ENCODE peak calls at places on chromosome 1, in six cellular contexts. L is WERI-Rb-1; T is mammary epithelial cell; X is effector memory CD4-positive, alpha-beta T cell; Q is fibroblast of lung; G is uterus. F is an unnamed sample.

GRCh38 chr1:29145739-29146437 is 22.2 kb upstream of the TMEM200B start:
- DNase-seq in L (no peak), T (no peak), X (no peak), Q (peak; percentile 72), G (no peak), F (no peak)

GRCh38 chr1:55974714-55975441 is 604.5 kb downstream of the PLPP3 start:
- DNase-seq in L (no peak), T (no peak), X (no peak), Q (peak; percentile 57), G (no peak), F (no peak)

GRCh38 chr1:156898151-156898550 is 4.6 kb downstream of the PEAR1 start:
- DNase-seq in L (no peak), T (no peak), X (no peak), Q (peak; percentile 68), G (peak; percentile 60), F (no peak)

GRCh38 chr1:110647254-110647891 is 27.4 kb downstream of the KCNA3 start:
- DNase-seq in L (no peak), T (no peak), X (no peak), Q (peak; percentile 96), G (no peak), F (no peak)

GRCh38 chr1:239418683-239419082 is 32.3 kb downstream of the CHRM3 start:
- DNase-seq in L (peak; percentile 20), T (no peak), X (no peak), Q (no peak), G (no peak), F (no peak)

GRCh38 chr1:226641671-226642231 is 93.2 kb downstream of the STUM start:
- DNase-seq in L (no peak), T (no peak), X (no peak), Q (no peak), G (peak; percentile 21), F (no peak)

GRCh38 chr1:246805135-246805716 is 81.0 kb downstream of the SCCPDH start:
- DNase-seq in L (no peak), T (no peak), X (no peak), Q (no peak), G (no peak), F (no peak)

GRCh38 chr1:1236945-1237873 is 5.2 kb downstream of the B3GALT6 start:
- DNase-seq in L (no peak), T (no peak), X (no peak), Q (no peak), G (no peak), F (no peak)

GRCh38 chr1:46735708-46736324 is 16.9 kb upstream of the EFCAB14 start:
- DNase-seq in L (no peak), T (peak; percentile 61), X (no peak), Q (peak; percentile 65), G (no peak), F (no peak)

GRCh38 chr1:8374812-8375211 is 56.9 kb downstream of the SLC45A1 start:
- DNase-seq in L (peak; percentile 74), T (peak; percentile 46), X (no peak), Q (peak; percentile 63), G (peak; percentile 21), F (no peak)

GRCh38 chr1:170881268-170882265 is 53.8 kb upstream of the MROH9 start:
- DNase-seq in L (no peak), T (peak; percentile 12), X (no peak), Q (peak; percentile 72), G (peak; percentile 13), F (no peak)

GRCh38 chr1:16006010-16006409 is 2.0 kb downstream of the SRARP start:
- DNase-seq in L (no peak), T (no peak), X (no peak), Q (no peak), G (no peak), F (no peak)

GRCh38 chr1:206685749-206686485 is 1.2 kb downstream of the MAPKAPK2 start:
- DNase-seq in L (peak; percentile 70), T (peak; percentile 78), X (peak; percentile 60), Q (peak; percentile 84), G (peak; percentile 68), F (no peak)

GRCh38 chr1:149978547-149979023 is 31.9 kb downstream of the OTUD7B start:
- DNase-seq in L (no peak), T (peak; percentile 5), X (no peak), Q (no peak), G (no peak), F (no peak)

GRCh38 chr1:219066631-219067349 is 106.9 kb upstream of the LYPLAL1 start:
- DNase-seq in L (no peak), T (peak; percentile 62), X (no peak), Q (peak; percentile 84), G (peak; percentile 39), F (no peak)

GRCh38 chr1:4655674-4656532 is 1.5 kb downstream of the AJAP1 start:
- DNase-seq in L (peak; percentile 79), T (peak; percentile 50), X (no peak), Q (no peak), G (peak; percentile 22), F (peak; percentile 93)

GRCh38 chr1:150194381-150195031 is 41.4 kb downstream of the ANP32E start:
- DNase-seq in L (no peak), T (no peak), X (no peak), Q (no peak), G (no peak), F (no peak)

GRCh38 chr1:168774241-168774640 is 45.2 kb upstream of the DPT start:
- DNase-seq in L (no peak), T (no peak), X (no peak), Q (peak; percentile 43), G (peak; percentile 43), F (no peak)
- H3K27ac ChIP-seq in L (no peak overlapping the region), T (no peak overlapping the region), X (no peak overlapping the region), Q (no peak overlapping the region), G (no peak overlapping the region), F (no peak overlapping the region)

DNA sequence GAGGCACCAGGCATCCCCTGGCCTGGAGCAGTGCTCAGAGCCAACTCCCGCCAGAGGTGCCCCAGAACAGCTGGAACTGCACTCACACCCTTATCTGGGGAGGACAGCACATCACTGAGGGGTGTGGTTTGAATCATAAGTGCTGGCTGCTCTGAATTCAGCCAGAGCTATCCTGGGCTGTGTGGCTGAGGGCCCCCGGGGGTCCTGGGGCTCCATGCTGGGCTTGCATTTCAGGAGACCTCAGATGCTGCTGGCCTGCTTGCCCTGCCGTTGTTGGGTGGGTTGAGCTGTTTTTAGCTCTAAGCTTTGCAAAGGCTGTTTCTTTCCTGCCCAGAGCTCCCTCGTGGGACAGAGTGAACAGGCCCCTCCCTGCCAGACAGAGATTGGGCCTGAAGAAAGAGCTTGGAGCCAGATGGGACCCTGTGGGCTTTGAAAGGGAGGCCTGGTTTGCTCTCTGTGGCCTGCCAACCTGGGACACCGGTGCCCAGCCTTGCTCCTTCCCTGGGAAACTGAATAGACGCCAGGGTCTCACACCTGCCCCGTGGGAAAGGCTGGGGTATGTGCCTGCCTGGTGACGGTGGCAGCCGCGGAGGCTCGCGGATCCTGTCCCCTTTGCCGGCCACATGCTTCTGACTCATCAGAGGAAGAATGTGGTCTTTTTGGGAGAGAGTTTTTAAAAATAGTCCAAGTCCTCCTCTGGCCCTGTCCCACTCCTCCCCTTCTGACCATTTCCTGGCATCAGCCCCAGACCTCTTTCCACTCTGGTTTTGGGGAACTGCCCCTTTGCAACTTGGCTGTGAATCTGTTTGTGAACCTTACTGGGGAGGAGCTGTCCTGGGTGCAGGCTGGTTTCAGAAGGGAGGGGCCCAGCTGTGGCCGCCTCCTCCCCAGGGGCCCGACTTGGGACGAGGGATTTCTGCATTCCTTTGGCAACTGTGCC is 30.0 kb downstream of the ARHGEF10L start:
- DNase-seq in L (no peak), T (peak; percentile 36), X (no peak), Q (peak; percentile 95), G (peak; percentile 89), F (no peak)
- H3K27ac ChIP-seq in L (no peak overlapping the region), T (no peak overlapping the region), X (no peak overlapping the region), Q (peak overlapping the region; percentile 95), G (peak overlapping the region; percentile 92), F (peak overlapping the region; percentile 92)

GRCh38 chr1:44024903-44025525 is 6.2 kb downstream of the SLC6A9 start:
- DNase-seq in L (no peak), T (no peak), X (no peak), Q (no peak), G (no peak), F (no peak)
- H3K27ac ChIP-seq in L (no peak overlapping the region), T (no peak overlapping the region), X (no peak overlapping the region), Q (no peak overlapping the region), G (no peak overlapping the region), F (no peak overlapping the region)

DNA sequence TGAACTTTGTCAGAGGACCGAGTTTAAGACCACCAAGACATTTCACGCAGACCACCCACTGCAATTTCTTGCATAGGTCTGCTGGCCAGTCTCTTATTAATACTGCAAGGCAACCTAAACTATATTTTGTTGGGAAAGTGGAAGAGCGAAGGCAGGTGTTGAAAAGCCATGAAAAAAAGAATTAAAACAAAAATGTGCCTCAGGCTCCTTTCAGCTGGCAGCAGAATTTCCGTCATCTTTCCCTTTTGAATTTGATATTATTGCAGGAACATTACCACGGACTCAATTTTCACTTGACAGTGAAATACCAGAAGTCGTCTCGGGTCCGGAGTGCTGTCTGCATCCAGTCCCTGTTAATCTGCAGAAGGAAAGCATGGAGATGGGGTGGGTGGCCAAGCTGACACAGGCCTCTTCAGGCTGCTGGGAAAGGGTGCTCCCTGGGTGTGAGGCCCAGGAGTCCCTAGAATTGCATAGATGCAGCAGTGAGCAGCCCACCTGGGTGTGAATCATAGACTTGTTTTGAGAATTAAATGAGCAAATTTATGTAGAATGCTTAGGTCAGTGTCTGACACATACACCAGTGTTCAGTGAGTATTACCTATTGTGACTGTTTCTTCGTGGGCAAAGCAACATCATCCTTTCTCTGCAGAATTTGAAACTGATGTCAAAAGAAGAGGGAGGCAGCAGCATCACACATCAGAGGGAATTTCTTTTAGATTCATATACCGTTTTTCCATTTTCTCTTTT is 150.7 kb downstream of the PBX1 start:
- DNase-seq in L (no peak), T (peak; percentile 57), X (no peak), Q (no peak), G (no peak), F (no peak)
- H3K27ac ChIP-seq in L (no peak overlapping the region), T (no peak overlapping the region), X (no peak overlapping the region), Q (peak overlapping the region; percentile 40), G (peak overlapping the region; percentile 85), F (no peak overlapping the region)

DNA sequence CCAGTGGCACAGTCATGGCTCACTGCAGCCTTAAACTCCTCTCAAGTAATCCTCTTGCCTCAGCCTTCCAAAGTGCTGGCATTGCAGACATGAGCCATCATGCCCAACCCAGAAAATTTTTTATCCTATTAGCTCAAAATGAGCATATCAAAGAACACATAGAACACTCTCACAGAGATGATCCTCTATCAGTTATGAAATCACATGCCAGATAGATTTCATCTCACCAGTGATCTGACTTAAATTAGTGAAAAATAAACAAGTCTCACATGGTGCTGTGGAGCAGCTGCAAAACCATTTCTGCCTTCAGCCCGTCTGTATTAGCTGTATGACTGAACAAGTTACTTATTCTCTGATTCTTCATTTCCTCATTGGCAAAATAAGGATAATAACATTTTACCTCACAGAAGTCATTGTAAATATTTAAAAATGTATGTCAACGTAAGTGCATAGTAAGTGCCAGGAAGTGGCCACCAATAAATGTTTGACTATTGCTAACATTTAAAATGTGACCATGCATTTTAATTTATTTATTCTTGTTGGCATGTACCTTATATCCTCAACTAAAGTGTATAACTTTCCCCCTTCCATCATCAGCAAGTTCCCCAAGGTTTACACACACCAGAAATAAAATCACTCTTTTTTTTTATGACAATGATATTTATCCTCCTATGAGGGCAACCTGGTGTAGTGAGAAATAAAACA is 29.0 kb upstream of the SLC19A2 start:
- DNase-seq in L (no peak), T (no peak), X (no peak), Q (no peak), G (no peak), F (no peak)
- H3K27ac ChIP-seq in L (no peak overlapping the region), T (no peak overlapping the region), X (no peak overlapping the region), Q (no peak overlapping the region), G (no peak overlapping the region), F (no peak overlapping the region)

GRCh38 chr1:13801232-13801631 is 101.2 kb downstream of the PRDM2 start:
- DNase-seq in L (no peak), T (peak; percentile 93), X (no peak), Q (no peak), G (no peak), F (no peak)
- H3K27ac ChIP-seq in L (no peak overlapping the region), T (peak overlapping the region; percentile 8), X (no peak overlapping the region), Q (no peak overlapping the region), G (no peak overlapping the region), F (no peak overlapping the region)

F was measured in caudate nucleus.